ENCODE peak calls at places on chromosomes 13 and 19, in seven cellular contexts. N, S, F, G, I, R and A are unnamed samples.
A peak's percentile ranks its signal among the peaks of the same experiment; 100 is the strongest.

GRCh38 chr13:77489566-77490337 is 45.8 kb upstream of the SCEL start:
- DNase-seq in S (no peak), I (no peak), N (no peak), F (no peak), R (no peak), G (no peak), A (no peak)

GRCh38 chr19:45528149-45528743 is 21.0 kb downstream of the VASP start:
- DNase-seq in S (peak; percentile 42), G (peak; percentile 62), N (no peak), R (no peak), F (no peak), I (peak; percentile 78), A (no peak)

GRCh38 chr13:35768551-35768950 is 292.1 kb upstream of the MAB21L1 start:
- DNase-seq in R (no peak), N (peak; percentile 27), G (no peak), F (no peak), S (no peak), I (peak; percentile 76), A (no peak)

GRCh38 chr19:23099966-23100365 is 16.9 kb upstream of the ZNF730 start:
- DNase-seq in I (no peak), N (no peak), G (no peak), R (no peak), F (no peak), S (no peak), A (no peak)

GRCh38 chr19:45474941-45475516 is 7.2 kb downstream of the FOSB start:
- DNase-seq in R (peak; percentile 74), I (no peak), F (no peak), S (peak; percentile 33), G (no peak), N (no peak), A (no peak)

GRCh38 chr13:57437587-57437986 is 194.0 kb upstream of the PCDH17 start:
- DNase-seq in G (no peak), N (no peak), I (no peak), R (no peak), S (no peak), F (no peak), A (no peak)

GRCh38 chr19:6587093-6587820 is 3.7 kb downstream of the CD70 start:
- DNase-seq in G (no peak), F (no peak), S (peak; percentile 64), I (no peak), N (no peak), R (no peak), A (no peak)

GRCh38 chr13:30569901-30570576 is 47.7 kb upstream of the USPL1 start:
- DNase-seq in S (peak; percentile 99), G (no peak), N (peak; percentile 96), R (no peak), F (no peak), I (peak; percentile 99), A (peak; percentile 59)

GRCh38 chr19:20422216-20422615 is 143.4 kb downstream of the ZNF737 start:
- DNase-seq in F (no peak), R (no peak), N (peak; percentile 2), I (no peak), S (peak; percentile 0), G (no peak), A (no peak)

GRCh38 chr13:20442370-20442769 is 83.3 kb downstream of the CRYL1 start:
- DNase-seq in F (no peak), I (no peak), N (no peak), S (no peak), R (no peak), G (no peak), A (no peak)

GRCh38 chr13:57787058-57787791 is 155.7 kb downstream of the PCDH17 start:
- DNase-seq in N (no peak), R (no peak), I (no peak), F (no peak), G (no peak), S (no peak), A (no peak)

GRCh38 chr13:112719016-112719415 is 29.2 kb downstream of the ATP11A start:
- DNase-seq in I (peak; percentile 79), F (peak; percentile 29), R (no peak), N (no peak), G (no peak), S (no peak), A (no peak)

GRCh38 chr13:92260363-92260762 is 861.9 kb downstream of the GPC5 start:
- DNase-seq in S (no peak), F (no peak), G (no peak), I (no peak), N (no peak), R (no peak), A (no peak)

GRCh38 chr13:50080158-50080855 is 65.1 kb downstream of the KCNRG start:
- DNase-seq in S (peak; percentile 64), N (peak; percentile 64), G (peak; percentile 11), R (peak; percentile 11), F (no peak), I (peak; percentile 50), A (no peak)

GRCh38 chr13:47661076-47661475 is 340.0 kb downstream of the SUCLA2 start:
- DNase-seq in F (no peak), G (no peak), S (peak; percentile 91), N (peak; percentile 65), R (no peak), I (peak; percentile 71), A (peak; percentile 72)

GRCh38 chr13:50676602-50677001 is 166.9 kb downstream of the DLEU7 start:
- DNase-seq in I (peak; percentile 90), N (peak; percentile 71), R (no peak), S (peak; percentile 79), F (no peak), G (no peak), A (no peak)

GRCh38 chr13:42786696-42787095 is 5.3 kb downstream of the FAM216B start:
- DNase-seq in S (no peak), R (no peak), F (no peak), N (no peak), I (no peak), G (no peak), A (no peak)

GRCh38 chr19:6710273-6711077 is 10.0 kb downstream of the C3 start:
- DNase-seq in N (no peak), G (no peak), I (no peak), R (no peak), F (peak; percentile 74), S (no peak), A (no peak)

GRCh38 chr19:1164684-1165531 is 9.2 kb downstream of the SBNO2 start:
- DNase-seq in F (peak; percentile 82), I (no peak), G (no peak), S (no peak), R (no peak), N (no peak), A (no peak)

GRCh38 chr13:73200432-73200831 is 141.6 kb downstream of the KLF5 start:
- DNase-seq in G (peak; percentile 36), F (no peak), N (peak; percentile 49), I (peak; percentile 66), R (no peak), S (peak; percentile 57), A (no peak)

GRCh38 chr13:112903071-112903577 is 65.9 kb upstream of the MCF2L start:
- DNase-seq in N (no peak), F (peak; percentile 51), I (no peak), G (no peak), S (no peak), R (no peak), A (no peak)

GRCh38 chr19:17529239-17530158 is 18.1 kb downstream of the PGLS start:
- DNase-seq in I (no peak), N (no peak), F (no peak), S (no peak), G (no peak), R (no peak), A (no peak)
- H3K4me3 ChIP-seq in I (no peak overlapping the region), N (no peak overlapping the region), F (peak overlapping the region; percentile 54), S (no peak overlapping the region), G (no peak overlapping the region), R (no peak overlapping the region), A (no peak overlapping the region)

GRCh38 chr13:93765056-93765455 is 538.4 kb downstream of the GPC6 start:
- DNase-seq in F (no peak), N (no peak), R (no peak), G (no peak), S (no peak), I (peak; percentile 52), A (no peak)

GRCh38 chr13:93767231-93767916 is 540.8 kb downstream of the GPC6 start:
- DNase-seq in I (no peak), F (no peak), R (no peak), S (no peak), N (no peak), G (no peak), A (no peak)

GRCh38 chr13:93765811-93766210 is 539.2 kb downstream of the GPC6 start:
- DNase-seq in R (no peak), G (no peak), S (no peak), N (no peak), I (no peak), F (no peak), A (no peak)

GRCh38 chr13:93767917-93768422 is 541.4 kb downstream of the GPC6 start:
- DNase-seq in G (no peak), I (no peak), N (no peak), F (no peak), S (no peak), R (no peak), A (no peak)

DNA sequence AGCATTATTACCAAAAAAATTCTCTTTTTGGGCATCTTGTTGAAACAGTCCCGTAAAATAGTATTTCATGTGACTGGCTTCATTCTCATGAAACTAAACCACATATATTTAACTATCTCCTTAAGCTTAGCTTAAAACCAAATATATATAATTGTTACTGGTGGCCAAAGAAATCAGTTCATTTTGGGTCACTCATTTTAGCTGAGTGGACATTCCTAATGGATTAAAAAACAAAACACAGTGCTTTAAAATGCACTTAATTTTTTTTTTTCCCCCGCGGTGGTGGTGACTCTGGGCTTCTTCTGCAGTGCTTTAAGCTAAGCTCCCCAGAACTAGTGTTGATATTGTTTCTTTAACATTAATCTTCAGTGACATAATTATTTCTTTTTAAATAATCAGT is 540.1 kb downstream of the GPC6 start:
- DNase-seq in I (no peak), N (no peak), F (no peak), R (no peak), G (no peak), S (no peak), A (no peak)
- H3K4me3 ChIP-seq in I (no peak overlapping the region), N (no peak overlapping the region), F (no peak overlapping the region), R (no peak overlapping the region), G (no peak overlapping the region), S (no peak overlapping the region), A (no peak overlapping the region)

DNA sequence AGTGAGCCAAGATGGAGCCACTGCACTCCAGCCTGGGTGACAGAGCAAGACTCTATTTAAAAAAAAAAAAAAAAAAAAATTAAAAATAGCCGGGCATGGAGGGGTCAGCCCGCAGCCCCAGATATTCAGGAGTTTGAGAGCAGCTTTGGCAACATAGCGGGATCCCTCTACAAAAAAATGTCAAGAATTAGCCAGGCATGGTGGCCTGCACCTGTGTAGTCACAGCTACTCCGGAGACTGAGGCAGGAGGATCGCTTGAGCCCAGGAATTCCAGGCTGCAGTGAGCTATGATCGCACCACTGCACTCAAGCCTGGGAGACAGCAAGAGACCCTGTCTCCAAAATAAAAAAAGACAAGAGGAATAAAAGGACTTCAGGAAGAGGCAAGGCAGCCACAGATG is 716 bp downstream of the AP1M2 start:
- DNase-seq in I (no peak), N (no peak), R (no peak), F (no peak), S (no peak), G (no peak), A (no peak)
- H3K4me3 ChIP-seq in I (no peak overlapping the region), N (no peak overlapping the region), R (no peak overlapping the region), F (no peak overlapping the region), S (no peak overlapping the region), G (no peak overlapping the region), A (no peak overlapping the region)

DNA sequence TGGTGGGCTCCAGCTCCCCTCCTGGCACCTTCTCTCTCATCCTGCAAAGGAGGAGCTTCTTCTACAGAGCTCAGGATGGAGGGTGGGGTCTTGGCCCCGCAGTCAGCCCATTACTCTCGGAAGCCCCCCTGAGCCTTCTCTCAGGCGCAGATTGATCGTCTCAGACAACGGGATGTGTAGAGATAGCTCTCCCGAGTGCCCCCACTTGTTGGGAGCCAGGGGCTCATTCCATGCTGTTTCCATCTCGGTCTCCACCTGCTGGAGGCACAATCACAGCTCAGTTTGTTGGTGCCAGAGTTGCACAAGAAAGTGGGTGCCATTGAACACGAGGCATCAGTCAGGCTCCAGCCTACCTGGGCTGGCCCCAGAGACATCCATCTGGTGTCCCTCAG is 3.6 kb upstream of the ZNF135 start:
- DNase-seq in I (no peak), F (no peak), N (no peak), G (no peak), S (peak; percentile 22), R (no peak), A (no peak)
- H3K4me3 ChIP-seq in I (peak overlapping the region; percentile 54), F (peak overlapping the region; percentile 45), N (peak overlapping the region; percentile 26), G (no peak overlapping the region), S (peak overlapping the region; percentile 51), R (no peak overlapping the region), A (no peak overlapping the region)